ENCODE peak calls at places on chromosomes 11 and 22, in eight cellular contexts. A is cardiac muscle cell, I is thoracic aorta, G is choroid plexus epithelial cell, W is type B pancreatic cell, Y is HFFc6, O is RWPE1, C is psoas muscle. V is an unnamed sample.

GRCh38 chr11:72069200-72069599 is 11.1 kb downstream of the NUMA1 start:
- DNase-seq in A (no peak), I (no peak), G (peak), W (no peak), Y (no peak), O (no peak), C (no peak), V (no peak)

GRCh38 chr11:78841451-78842060 is 266.9 kb upstream of the NARS2 start:
- DNase-seq in A (no peak), I (no peak), G (no peak), W (no peak), Y (no peak), O (peak), C (no peak), V (peak)

GRCh38 chr11:34997872-34998548 is 81.6 kb downstream of the PDHX start:
- DNase-seq in A (no peak), I (no peak), G (peak), W (no peak), Y (peak), O (peak), C (no peak), V (peak)

GRCh38 chr11:110295487-110296225 is 758 bp downstream of the RDX start:
- DNase-seq in A (peak), I (no peak), G (peak), W (peak), Y (peak), O (peak), C (peak), V (peak)

GRCh38 chr11:111974451-111974850 is 37.3 kb downstream of the DIXDC1 start:
- DNase-seq in A (no peak), I (no peak), G (peak), W (no peak), Y (no peak), O (no peak), C (no peak), V (no peak)

GRCh38 chr11:37788141-37788877 is 1190.3 kb upstream of the RAG2 start:
- DNase-seq in A (no peak), I (no peak), G (peak), W (no peak), Y (peak), O (peak), C (no peak), V (peak)

GRCh38 chr11:13772223-13773046 is 104.0 kb downstream of the FAR1 start:
- DNase-seq in A (peak), I (no peak), G (peak), W (no peak), Y (peak), O (peak), C (no peak), V (peak)

GRCh38 chr11:60974726-60975125 is 3.2 kb downstream of the CD6 start:
- DNase-seq in A (no peak), I (no peak), G (no peak), W (no peak), Y (no peak), O (no peak), C (no peak), V (no peak)

GRCh38 chr11:125995313-125995712 is 49.5 kb downstream of the VSIG10L2 start:
- DNase-seq in A (no peak), I (no peak), G (no peak), W (no peak), Y (no peak), O (no peak), C (no peak), V (no peak)

GRCh38 chr11:71962428-71963038 is 33.7 kb downstream of the RNF121 start:
- DNase-seq in A (no peak), I (no peak), G (peak), W (no peak), Y (peak), O (no peak), C (no peak), V (no peak)

GRCh38 chr22:33332538-33332937 is 274.4 kb upstream of the SYN3 start:
- DNase-seq in A (no peak), I (no peak), G (no peak), W (no peak), Y (no peak), O (no peak), C (no peak), V (no peak)

GRCh38 chr22:36554101-36554500 is 25.1 kb upstream of the EIF3D start:
- DNase-seq in A (no peak), I (no peak), G (no peak), W (no peak), Y (no peak), O (no peak), C (no peak), V (no peak)

GRCh38 chr11:36492724-36493304 is 17.3 kb downstream of the TRAF6 start:
- DNase-seq in A (peak), I (no peak), G (peak), W (no peak), Y (peak), O (peak), C (no peak), V (peak)

GRCh38 chr11:124759268-124760204 is 2.6 kb downstream of the ESAM start:
- DNase-seq in A (peak), I (no peak), G (no peak), W (no peak), Y (no peak), O (no peak), C (peak), V (no peak)

GRCh38 chr22:40635008-40635939 is 1.2 kb downstream of the MRTFA start:
- DNase-seq in A (no peak), I (no peak), G (peak), W (no peak), Y (peak), O (no peak), C (no peak), V (peak)

GRCh38 chr11:35218956-35219355 is 80.0 kb downstream of the CD44 start:
- DNase-seq in A (no peak), I (no peak), G (peak), W (no peak), Y (no peak), O (no peak), C (no peak), V (no peak)

GRCh38 chr11:126332221-126332711 is 23.2 kb upstream of the ST3GAL4 start:
- DNase-seq in A (no peak), I (no peak), G (peak), W (no peak), Y (peak), O (peak), C (peak), V (peak)

GRCh38 chr22:35315855-35316745 is 16.4 kb downstream of the TOM1 start:
- DNase-seq in A (no peak), I (no peak), G (no peak), W (no peak), Y (no peak), O (no peak), C (peak), V (no peak)

GRCh38 chr11:27100534-27100933 is 59.9 kb downstream of the BBOX1 start:
- DNase-seq in A (no peak), I (no peak), G (peak), W (no peak), Y (no peak), O (no peak), C (no peak), V (no peak)

DNA sequence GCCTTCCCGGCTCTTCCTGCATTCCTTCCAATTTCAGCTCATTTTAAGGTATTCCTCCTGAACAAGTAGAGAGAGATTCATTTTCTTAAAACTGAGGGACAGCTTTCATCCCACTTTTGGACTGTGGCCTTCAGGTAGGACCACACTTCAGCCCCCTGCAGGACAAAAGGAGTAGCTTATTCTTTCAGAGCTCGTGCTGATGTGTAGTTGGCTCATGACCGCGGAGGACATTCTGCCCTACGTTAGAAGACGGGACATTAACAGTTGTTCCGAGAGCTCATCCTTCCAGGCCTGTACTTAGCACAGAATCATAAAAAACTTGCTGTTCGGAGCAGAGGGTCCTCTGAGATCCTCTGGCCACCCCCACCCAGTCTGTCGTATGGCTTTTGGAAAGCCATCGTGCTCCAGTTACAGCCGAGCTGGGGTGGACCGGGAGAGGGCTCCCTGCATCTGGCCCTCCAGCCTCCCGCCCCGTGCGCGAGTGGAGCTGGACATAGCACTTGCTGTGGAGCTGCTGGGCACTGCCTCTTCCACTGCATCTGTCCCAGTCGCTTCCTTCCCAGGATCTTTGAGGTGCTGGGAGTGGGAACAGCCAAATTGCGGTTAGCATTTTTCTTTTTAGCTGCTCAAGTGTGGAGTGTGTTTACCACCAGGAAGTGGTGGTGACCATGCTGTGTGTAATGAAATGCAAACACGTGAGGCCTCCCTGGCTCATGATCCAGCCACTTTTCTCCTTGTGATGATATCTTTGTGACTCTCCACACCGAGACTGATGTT is 250.3 kb downstream of the TBC1D22A start:
- DNase-seq in A (no peak), I (no peak), G (peak), W (no peak), Y (no peak), O (no peak), C (no peak), V (no peak)
- TF ChIP-seq CTCF in A (peak), I (no peak), G (peak), W (peak), Y (peak), O (no peak), C (no peak), V (no peak)

GRCh38 chr11:2076441-2076840 is 62.7 kb downstream of the IGF2 start:
- DNase-seq in A (no peak), I (no peak), G (no peak), W (no peak), Y (no peak), O (no peak), C (no peak), V (no peak)

GRCh38 chr11:2072551-2073261 is 66.5 kb downstream of the IGF2 start:
- DNase-seq in A (no peak), I (no peak), G (peak), W (no peak), Y (no peak), O (no peak), C (no peak), V (peak)

GRCh38 chr11:2071748-2072385 is 67.3 kb downstream of the IGF2 start:
- DNase-seq in A (no peak), I (no peak), G (peak), W (no peak), Y (no peak), O (no peak), C (no peak), V (no peak)

GRCh38 chr11:2077061-2077802 is 62.0 kb downstream of the IGF2 start:
- DNase-seq in A (no peak), I (no peak), G (peak), W (no peak), Y (peak), O (peak), C (no peak), V (peak)

GRCh38 chr11:2074266-2074825 is 64.8 kb downstream of the IGF2 start:
- DNase-seq in A (peak), I (no peak), G (no peak), W (no peak), Y (no peak), O (no peak), C (no peak), V (no peak)
- TF ChIP-seq CTCF in A (peak), I (no peak), G (peak), W (peak), Y (peak), O (no peak), C (no peak), V (peak)

DNA sequence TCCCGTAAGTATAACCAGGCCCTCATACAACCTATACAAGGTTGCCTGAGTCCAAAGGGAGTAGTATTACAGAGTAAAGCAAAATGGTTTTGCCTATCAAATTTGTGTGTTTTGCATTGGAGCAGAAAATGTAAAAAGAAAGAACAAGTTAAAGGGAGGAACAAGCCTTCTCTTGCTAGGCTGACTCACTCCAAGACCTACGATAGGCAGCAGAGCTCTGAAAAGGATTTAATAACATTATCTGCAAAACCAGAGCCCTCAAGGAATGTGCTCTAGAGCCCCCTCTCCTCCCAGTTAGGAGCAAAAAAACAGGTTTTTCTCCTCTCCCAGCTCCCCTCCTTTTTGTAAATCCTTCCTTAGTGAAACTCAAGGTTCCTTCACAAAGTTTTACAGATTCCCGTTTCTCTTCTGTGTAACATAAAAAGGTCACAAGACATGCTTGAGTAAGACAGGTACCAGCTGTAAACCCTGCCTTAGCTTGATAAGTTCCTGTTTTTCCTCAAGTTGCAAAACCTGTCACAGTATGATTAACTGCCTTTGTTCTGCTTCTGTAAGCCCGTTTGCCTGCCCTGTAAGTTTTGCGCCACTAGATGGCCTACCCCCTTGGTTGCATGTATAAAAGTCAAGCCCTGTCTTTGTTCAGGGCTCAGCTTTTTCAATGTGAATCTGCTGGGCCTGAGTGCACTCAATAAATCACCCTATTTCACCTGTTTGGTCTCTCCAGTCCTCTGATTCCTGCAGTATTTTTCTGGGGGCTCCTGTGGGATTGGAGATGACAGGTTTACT is 498.2 kb downstream of the KCNA4 start:
- DNase-seq in A (no peak), I (no peak), G (peak), W (no peak), Y (no peak), O (no peak), C (no peak), V (peak)
- TF ChIP-seq CTCF in A (peak), I (no peak), G (peak), W (peak), Y (no peak), O (no peak), C (no peak), V (no peak)

DNA sequence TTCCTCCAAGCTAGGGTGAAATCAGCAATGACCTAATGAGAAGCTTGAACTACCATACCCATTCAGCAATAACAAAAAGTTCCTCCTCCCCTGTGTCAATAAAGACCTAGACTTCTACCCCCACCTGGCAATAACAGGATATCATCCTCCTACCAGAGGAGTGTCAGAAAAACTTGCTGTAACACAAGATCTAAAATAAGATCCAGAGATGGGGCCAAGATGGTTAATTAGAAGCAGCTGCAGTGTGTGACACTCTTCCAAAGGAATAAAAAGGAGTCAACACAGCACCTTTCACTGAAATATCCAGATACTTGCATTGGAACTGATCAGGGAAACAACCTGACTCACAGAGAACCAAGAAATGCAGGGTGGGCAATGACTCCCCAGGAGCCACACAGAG is 84.4 kb upstream of the ARHGAP42 start:
- DNase-seq in A (no peak), I (no peak), G (no peak), W (no peak), Y (no peak), O (no peak), C (no peak), V (no peak)
- TF ChIP-seq CTCF in A (no peak), I (no peak), G (no peak), W (no peak), Y (no peak), O (no peak), C (no peak), V (no peak)

DNA sequence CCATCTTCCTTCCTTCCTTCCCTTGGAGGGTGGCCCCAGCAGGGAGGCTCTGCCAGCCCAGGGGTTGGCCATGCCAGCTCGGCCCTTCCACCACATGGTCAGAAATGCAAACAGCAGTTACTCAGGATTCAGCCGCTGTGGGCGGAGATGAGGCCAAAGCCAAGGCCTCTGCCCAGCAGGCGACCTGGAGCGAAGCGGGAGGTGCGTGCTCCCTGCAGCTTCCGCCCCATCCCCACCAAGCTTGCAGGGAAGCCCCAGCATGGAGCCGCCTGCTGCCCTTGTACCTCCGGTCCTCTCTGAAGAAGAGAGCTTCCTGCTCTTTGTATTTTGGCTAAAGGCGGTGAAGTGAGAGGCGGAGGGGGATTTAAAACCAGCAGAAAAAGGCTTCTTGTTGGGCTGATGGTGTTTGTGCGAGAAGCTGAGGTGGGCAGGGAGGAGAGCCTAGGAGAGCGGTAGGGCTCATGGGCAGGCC is 50.4 kb downstream of the ANO1 start:
- DNase-seq in A (no peak), I (peak), G (peak), W (no peak), Y (no peak), O (no peak), C (no peak), V (peak)
- TF ChIP-seq CTCF in A (no peak), I (peak), G (peak), W (no peak), Y (no peak), O (no peak), C (no peak), V (no peak)

GRCh38 chr22:44335903-44336803 is 23.4 kb upstream of the SHISAL1 start:
- DNase-seq in A (no peak), I (no peak), G (no peak), W (no peak), Y (no peak), O (no peak), C (no peak), V (peak)
- TF ChIP-seq CTCF in A (no peak), I (no peak), G (no peak), W (no peak), Y (no peak), O (no peak), C (no peak), V (peak)

GRCh38 chr11:68092411-68092810 is 28.8 kb downstream of the CHKA start:
- DNase-seq in A (no peak), I (no peak), G (no peak), W (no peak), Y (no peak), O (no peak), C (no peak), V (no peak)
- TF ChIP-seq CTCF in A (no peak), I (no peak), G (no peak), W (no peak), Y (no peak), O (no peak), C (no peak), V (no peak)

GRCh38 chr22:30247561-30247960 is 1.0 kb upstream of the LIF start:
- DNase-seq in A (no peak), I (no peak), G (no peak), W (no peak), Y (no peak), O (no peak), C (no peak), V (no peak)

GRCh38 chr22:30247974-30248373 is 1.4 kb upstream of the LIF start:
- DNase-seq in A (no peak), I (no peak), G (no peak), W (no peak), Y (no peak), O (no peak), C (no peak), V (no peak)

GRCh38 chr22:30246962-30247376 is 410 bp upstream of the LIF start:
- DNase-seq in A (no peak), I (no peak), G (no peak), W (no peak), Y (no peak), O (no peak), C (no peak), V (no peak)

GRCh38 chr22:30245181-30245984 is 1.2 kb downstream of the LIF start:
- DNase-seq in A (no peak), I (no peak), G (no peak), W (no peak), Y (no peak), O (no peak), C (no peak), V (no peak)

GRCh38 chr22:30245985-30246901 is at the start of gene LIF:
- DNase-seq in A (peak), I (no peak), G (peak), W (no peak), Y (peak), O (peak), C (no peak), V (peak)
- TF ChIP-seq CTCF in A (peak), I (no peak), G (no peak), W (peak), Y (peak), O (peak), C (no peak), V (peak)

GRCh38 chr11:86453290-86454030 is 78.8 kb downstream of the CCDC81 start:
- DNase-seq in A (no peak), I (no peak), G (no peak), W (no peak), Y (no peak), O (no peak), C (no peak), V (no peak)
- TF ChIP-seq CTCF in A (no peak), I (no peak), G (peak), W (no peak), Y (peak), O (no peak), C (no peak), V (no peak)

V was measured in MCF 10A.